ENCODE peak calls at places on chromosomes 7 and 10, in ten cellular contexts. S is adrenal gland; P is foreskin fibroblast; U is activated CD8-positive, alpha-beta T cell treated with anti-CD3 and anti-CD28 coated beads for 36 hours; E is endothelial cell; A is GM06990; Z is psoas muscle; M is GM23338; X is GM12865; W is AG04449. J is an unnamed sample.

GRCh38 chr7:90574136-90574819 is 21.8 kb upstream of the CDK14 start:
- DNase-seq in S (peak), P (no peak), U (no peak), E (no peak), A (no peak), Z (no peak), M (peak), X (no peak), W (no peak), J (no peak)

GRCh38 chr10:85510682-85511081 is 855.9 kb downstream of the GRID1 start:
- DNase-seq in S (no peak), P (no peak), U (no peak), E (no peak), A (no peak), Z (no peak), M (peak), X (no peak), W (no peak), J (no peak)

GRCh38 chr7:30816291-30817059 is 45.3 kb downstream of the MINDY4 start:
- DNase-seq in S (peak), P (peak), U (no peak), E (no peak), A (no peak), Z (peak), M (no peak), X (no peak), W (no peak), J (no peak)

GRCh38 chr7:72336887-72337821 is 75.0 kb downstream of the CALN1 start:
- DNase-seq in S (no peak), P (no peak), U (no peak), E (peak), A (peak), Z (no peak), M (peak), X (no peak), W (no peak), J (peak)

GRCh38 chr7:51369746-51370145 is 53.1 kb upstream of the COBL start:
- DNase-seq in S (no peak), P (no peak), U (no peak), E (peak), A (no peak), Z (no peak), M (peak), X (peak), W (no peak), J (no peak)

GRCh38 chr10:62501547-62501946 is 127.4 kb downstream of the ZNF365 start:
- DNase-seq in S (no peak), P (peak), U (no peak), E (no peak), A (no peak), Z (no peak), M (no peak), X (no peak), W (no peak), J (no peak)

GRCh38 chr10:57694956-57695605 is 572.6 kb downstream of the IPMK start:
- DNase-seq in S (no peak), P (peak), U (no peak), E (no peak), A (no peak), Z (no peak), M (no peak), X (no peak), W (no peak), J (no peak)

GRCh38 chr10:66180651-66181318 is 745.1 kb upstream of the LRRTM3 start:
- DNase-seq in S (no peak), P (peak), U (peak), E (peak), A (peak), Z (no peak), M (peak), X (peak), W (peak), J (peak)

GRCh38 chr10:6491841-6492609 is 88.1 kb downstream of the PRKCQ start:
- DNase-seq in S (no peak), P (no peak), U (peak), E (no peak), A (no peak), Z (no peak), M (no peak), X (no peak), W (no peak), J (no peak)

GRCh38 chr10:51932530-51932929 is 233.1 kb upstream of the CSTF2T start:
- DNase-seq in S (no peak), P (no peak), U (no peak), E (no peak), A (no peak), Z (no peak), M (no peak), X (peak), W (no peak), J (no peak)

GRCh38 chr10:53479365-53479764 is 706.8 kb upstream of the MBL2 start:
- DNase-seq in S (no peak), P (no peak), U (no peak), E (no peak), A (no peak), Z (no peak), M (peak), X (no peak), W (no peak), J (no peak)

GRCh38 chr7:112453505-112454171 is 3.4 kb downstream of the IFRD1 start:
- DNase-seq in S (no peak), P (peak), U (no peak), E (no peak), A (no peak), Z (no peak), M (no peak), X (no peak), W (no peak), J (no peak)

GRCh38 chr7:18320971-18321567 is 174.5 kb upstream of the HDAC9 start:
- DNase-seq in S (no peak), P (peak), U (no peak), E (peak), A (peak), Z (no peak), M (peak), X (peak), W (peak), J (peak)

GRCh38 chr7:85600425-85600824 is 413.6 kb upstream of the SEMA3D start:
- DNase-seq in S (no peak), P (peak), U (no peak), E (peak), A (no peak), Z (no peak), M (peak), X (no peak), W (no peak), J (no peak)

GRCh38 chr10:92594194-92594593 is 1.3 kb downstream of the KIF11 start:
- DNase-seq in S (no peak), P (peak), U (no peak), E (no peak), A (no peak), Z (no peak), M (no peak), X (peak), W (no peak), J (no peak)

GRCh38 chr10:92593553-92594046 is 670 bp downstream of the KIF11 start:
- DNase-seq in S (no peak), P (peak), U (no peak), E (no peak), A (no peak), Z (no peak), M (no peak), X (no peak), W (no peak), J (no peak)

GRCh38 chr10:92592761-92593552 is at the start of gene KIF11:
- DNase-seq in S (peak), P (peak), U (peak), E (peak), A (peak), Z (peak), M (peak), X (peak), W (peak), J (peak)

GRCh38 chr10:92591550-92592140 is 1.3 kb upstream of the KIF11 start:
- DNase-seq in S (peak), P (peak), U (peak), E (peak), A (peak), Z (peak), M (peak), X (peak), W (no peak), J (peak)

GRCh38 chr10:92590623-92591549 is 2.0 kb upstream of the KIF11 start:
- DNase-seq in S (peak), P (peak), U (peak), E (peak), A (peak), Z (peak), M (peak), X (peak), W (no peak), J (peak)
- TF ChIP-seq CTCF in S (no peak), P (peak), U (no peak), E (no peak), A (peak), Z (no peak), M (peak), X (peak), W (peak), J (peak)

DNA sequence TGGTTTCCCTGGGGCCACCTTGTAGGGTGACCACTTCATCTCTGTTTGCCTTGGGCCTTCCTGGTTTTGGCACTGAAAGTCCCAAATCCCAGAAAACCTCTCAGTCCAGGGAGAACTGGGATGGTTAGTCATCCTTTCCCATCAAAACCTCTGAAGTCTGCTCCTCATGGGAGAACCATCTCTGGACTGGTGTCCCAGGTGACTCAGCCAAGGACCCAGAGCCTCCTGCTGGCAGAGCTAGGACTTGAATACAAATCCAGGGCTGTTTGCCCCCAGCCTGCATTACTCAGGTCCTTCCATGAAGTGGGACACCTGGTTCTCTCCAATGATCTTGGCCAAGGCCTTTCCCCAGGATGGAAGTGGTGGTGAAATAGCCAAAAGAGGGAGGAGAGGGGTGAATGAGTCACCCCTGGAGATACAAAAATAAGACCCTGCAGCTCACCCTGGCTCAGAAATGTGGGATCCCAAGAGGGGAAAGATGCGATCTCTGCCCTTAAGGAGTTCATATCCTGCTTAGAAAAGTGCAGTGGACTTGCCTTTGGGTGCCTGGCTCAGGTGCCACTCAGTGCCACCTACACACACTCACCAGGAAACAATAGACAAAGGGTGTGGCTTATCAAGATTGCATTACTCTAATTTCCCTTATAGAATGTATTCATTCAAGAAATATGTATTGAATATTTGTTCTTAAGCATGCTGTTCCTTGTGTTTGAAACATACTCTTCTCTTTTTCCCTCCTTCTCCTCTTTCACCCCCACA is 22.0 kb downstream of the ADRA2A start:
- DNase-seq in S (no peak), P (no peak), U (no peak), E (no peak), A (no peak), Z (no peak), M (no peak), X (peak), W (no peak), J (no peak)
- TF ChIP-seq CTCF in S (no peak), P (no peak), U (no peak), E (no peak), A (peak), Z (no peak), M (no peak), X (peak), W (no peak), J (no peak)

DNA sequence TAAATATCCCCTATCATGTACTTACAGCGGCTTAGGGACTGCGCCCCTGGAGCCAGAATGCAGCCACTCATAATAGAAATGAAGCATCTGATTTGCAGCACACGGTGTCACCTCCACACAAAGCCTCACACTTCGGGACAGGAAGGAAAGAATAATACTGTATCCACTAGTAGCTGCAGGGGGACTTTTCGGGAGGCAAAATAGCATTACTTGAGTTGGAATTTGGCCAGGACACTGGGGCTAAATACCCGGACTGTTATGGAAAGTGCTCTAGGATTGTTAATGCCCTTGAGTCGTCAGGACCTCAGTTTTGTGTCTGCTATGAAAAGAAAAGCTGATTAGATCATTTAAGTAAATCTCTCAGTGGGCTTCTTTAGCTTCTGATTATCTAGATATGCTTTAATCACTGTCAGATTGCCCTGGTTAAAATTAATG is 172.8 kb upstream of the NEBL start:
- DNase-seq in S (no peak), P (no peak), U (no peak), E (no peak), A (no peak), Z (no peak), M (peak), X (no peak), W (no peak), J (no peak)
- TF ChIP-seq CTCF in S (no peak), P (no peak), U (no peak), E (no peak), A (no peak), Z (no peak), M (no peak), X (no peak), W (no peak), J (no peak)

GRCh38 chr7:22860784-22861482 is 38.3 kb upstream of the TOMM7 start:
- DNase-seq in S (no peak), P (peak), U (peak), E (peak), A (no peak), Z (no peak), M (peak), X (peak), W (no peak), J (no peak)
- TF ChIP-seq CTCF in S (no peak), P (peak), U (peak), E (peak), A (peak), Z (peak), M (peak), X (peak), W (no peak), J (peak)

DNA sequence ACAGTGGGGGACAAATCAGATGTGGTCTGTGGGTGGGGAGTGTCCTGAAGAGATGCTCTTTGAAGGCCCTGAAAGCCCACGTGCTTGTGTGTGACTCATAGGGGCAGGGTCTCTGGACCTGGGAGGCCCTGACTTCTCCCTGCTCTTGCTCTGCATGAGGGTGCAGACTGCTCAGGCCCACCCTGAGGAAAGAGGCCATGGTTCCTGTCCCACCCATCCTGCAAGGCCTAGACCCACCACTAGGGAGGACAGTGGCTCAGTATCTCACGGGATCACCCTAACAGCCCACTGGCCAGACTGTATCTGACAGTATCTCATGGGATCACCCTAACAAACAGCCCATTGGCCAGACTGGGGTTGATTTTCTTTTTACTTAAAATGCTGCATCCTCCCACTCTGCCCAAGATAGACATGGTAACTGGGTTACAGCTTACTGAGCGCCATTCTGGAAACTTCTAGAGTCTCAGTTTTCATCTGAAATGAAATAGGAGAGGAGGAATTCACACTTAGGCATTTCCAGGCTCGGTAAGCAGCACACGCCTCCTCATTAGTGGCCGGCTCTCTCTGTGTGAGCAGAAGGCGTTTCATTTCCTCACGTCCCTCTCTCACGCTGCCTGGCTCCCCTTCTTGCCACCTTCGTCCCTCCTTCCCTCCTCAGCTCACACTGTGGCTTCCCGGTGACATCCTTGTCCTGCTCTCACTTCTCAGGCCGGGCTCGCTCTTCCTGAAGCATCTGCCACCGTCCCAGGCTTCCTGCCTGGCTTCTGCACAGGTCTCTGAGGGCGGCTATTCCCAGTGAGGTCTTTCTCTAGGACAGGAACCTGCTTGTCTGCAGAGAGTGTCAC is 242.6 kb downstream of the GLRX3 start:
- DNase-seq in S (no peak), P (no peak), U (no peak), E (no peak), A (no peak), Z (no peak), M (no peak), X (no peak), W (no peak), J (no peak)
- TF ChIP-seq CTCF in S (no peak), P (no peak), U (no peak), E (no peak), A (no peak), Z (no peak), M (no peak), X (no peak), W (no peak), J (no peak)

GRCh38 chr7:105036217-105037168 is 22.5 kb downstream of the KMT2E start:
- DNase-seq in S (no peak), P (no peak), U (no peak), E (no peak), A (no peak), Z (no peak), M (no peak), X (no peak), W (no peak), J (no peak)
- TF ChIP-seq CTCF in S (no peak), P (no peak), U (no peak), E (no peak), A (no peak), Z (no peak), M (no peak), X (no peak), W (no peak), J (no peak)

DNA sequence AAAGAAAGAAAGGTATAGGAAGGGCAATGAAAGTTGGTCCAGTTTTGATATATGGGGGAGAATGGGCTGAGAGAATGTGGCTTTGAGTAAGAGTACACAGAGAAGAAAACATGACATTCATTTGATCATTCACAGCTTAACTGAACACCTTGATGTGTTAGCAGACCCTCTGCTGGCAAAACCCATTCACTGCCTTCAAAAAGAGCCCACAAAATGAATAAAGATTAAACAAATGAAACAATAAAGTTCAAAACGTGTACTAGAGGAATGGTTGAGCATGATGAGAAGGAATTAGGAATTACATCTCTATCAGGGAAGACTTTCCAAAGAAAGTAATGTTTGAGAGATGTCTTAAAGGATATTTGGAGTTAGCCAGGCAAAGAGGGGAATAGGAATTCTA is 2.1 kb downstream of the WEE2 start:
- DNase-seq in S (no peak), P (no peak), U (no peak), E (no peak), A (no peak), Z (no peak), M (no peak), X (no peak), W (no peak), J (no peak)
- TF ChIP-seq CTCF in S (no peak), P (no peak), U (no peak), E (no peak), A (no peak), Z (no peak), M (peak), X (no peak), W (no peak), J (no peak)

GRCh38 chr7:45863715-45864114 is 9.2 kb downstream of the CCDC201 start:
- DNase-seq in S (no peak), P (no peak), U (no peak), E (peak), A (no peak), Z (no peak), M (peak), X (no peak), W (no peak), J (no peak)
- TF ChIP-seq CTCF in S (no peak), P (peak), U (no peak), E (no peak), A (peak), Z (no peak), M (peak), X (no peak), W (peak), J (no peak)

GRCh38 chr7:33790746-33791145 is 114.6 kb upstream of the BMPER start:
- DNase-seq in S (no peak), P (no peak), U (no peak), E (no peak), A (no peak), Z (no peak), M (peak), X (no peak), W (no peak), J (no peak)

GRCh38 chr7:33793616-33794015 is 111.7 kb upstream of the BMPER start:
- DNase-seq in S (no peak), P (no peak), U (no peak), E (no peak), A (no peak), Z (no peak), M (no peak), X (no peak), W (no peak), J (no peak)

GRCh38 chr7:33789871-33790270 is 115.5 kb upstream of the BMPER start:
- DNase-seq in S (no peak), P (no peak), U (no peak), E (no peak), A (no peak), Z (no peak), M (no peak), X (no peak), W (no peak), J (no peak)

GRCh38 chr7:33792547-33793105 is 112.7 kb upstream of the BMPER start:
- DNase-seq in S (no peak), P (no peak), U (no peak), E (no peak), A (no peak), Z (no peak), M (no peak), X (no peak), W (no peak), J (no peak)

GRCh38 chr7:33792041-33792440 is 113.3 kb upstream of the BMPER start:
- DNase-seq in S (no peak), P (no peak), U (no peak), E (no peak), A (no peak), Z (no peak), M (no peak), X (no peak), W (no peak), J (no peak)
- TF ChIP-seq CTCF in S (no peak), P (no peak), U (no peak), E (no peak), A (no peak), Z (no peak), M (no peak), X (no peak), W (no peak), J (no peak)

GRCh38 chr7:157763279-157764000 is 426.6 kb downstream of the DNAJB6 start:
- DNase-seq in S (no peak), P (no peak), U (no peak), E (no peak), A (no peak), Z (no peak), M (no peak), X (no peak), W (no peak), J (no peak)
- TF ChIP-seq CTCF in S (no peak), P (no peak), U (no peak), E (no peak), A (no peak), Z (no peak), M (no peak), X (no peak), W (no peak), J (no peak)

J was measured in GM13976.